ENCODE peak calls at places on chromosomes 12 and 14, in four cellular contexts. V is C1 segment of cervical spinal cord, D is midbrain, S is left kidney. R is an unnamed sample.

GRCh38 chr12:75976113-75976512 is 55.5 kb downstream of the PHLDA1 start:
- DNase-seq in D (no peak), S (no peak), V (no peak), R (no peak)

GRCh38 chr12:21580748-21581495 is 23.7 kb downstream of the GYS2 start:
- DNase-seq in S (no peak), V (no peak), D (no peak), R (no peak)

GRCh38 chr12:9707864-9708808 is 24.8 kb downstream of the CLECL1 start:
- DNase-seq in D (peak), S (peak), V (peak), R (peak)

GRCh38 chr14:68820536-68820935 is 27.7 kb upstream of the ZFP36L1 start:
- DNase-seq in S (no peak), V (no peak), D (no peak), R (no peak)

GRCh38 chr14:72350215-72350614 is 418.0 kb downstream of the RGS6 start:
- DNase-seq in V (no peak), D (no peak), S (no peak), R (no peak)

GRCh38 chr12:107622005-107622404 is 63.6 kb upstream of the PWP1 start:
- DNase-seq in V (no peak), D (no peak), S (peak), R (no peak)

GRCh38 chr14:55097894-55098560 is 31.0 kb upstream of the LGALS3 start:
- DNase-seq in S (no peak), D (peak), V (no peak), R (peak)

GRCh38 chr14:106605548-106606448 is 1079.4 kb downstream of the TMEM121 start:
- DNase-seq in S (no peak), D (no peak), V (no peak), R (no peak)

GRCh38 chr14:54177861-54178591 is 218.8 kb upstream of the CDKN3 start:
- DNase-seq in D (no peak), S (peak), V (no peak), R (no peak)

GRCh38 chr12:89756638-89757321 is 48.1 kb upstream of the ATP2B1 start:
- DNase-seq in D (peak), S (peak), V (no peak), R (peak)

GRCh38 chr12:14403711-14404164 is 38.3 kb downstream of the ATF7IP start:
- DNase-seq in D (peak), V (no peak), S (peak), R (peak)

GRCh38 chr12:57099062-57099714 is 10.3 kb downstream of the NAB2 start:
- DNase-seq in S (no peak), D (no peak), V (no peak), R (no peak)

GRCh38 chr12:106284294-106285105 is 18.0 kb upstream of the TCP11L2 start:
- DNase-seq in D (no peak), V (no peak), S (no peak), R (peak)

GRCh38 chr12:38662851-38663250 is 242.5 kb downstream of the CPNE8 start:
- DNase-seq in D (no peak), V (no peak), S (no peak), R (no peak)

GRCh38 chr12:102722147-102722546 is 194.9 kb downstream of the PAH start:
- DNase-seq in D (no peak), S (no peak), V (no peak), R (no peak)

GRCh38 chr12:42145552-42146215 is 1.0 kb upstream of the GXYLT1 start:
- DNase-seq in V (no peak), D (no peak), S (peak), R (no peak)

GRCh38 chr12:27013606-27014084 is 539 bp downstream of the TM7SF3 start:
- DNase-seq in V (no peak), S (peak), D (peak), R (peak)

GRCh38 chr12:108868781-108869180 is 11.1 kb upstream of the DAO start:
- DNase-seq in S (no peak), V (no peak), D (no peak), R (no peak)

GRCh38 chr14:93752980-93753561 is 35.2 kb downstream of the PRIMA1 start:
- DNase-seq in S (no peak), D (peak), V (peak), R (peak)

GRCh38 chr14:99213101-99213500 is 58.9 kb downstream of the BCL11B start:
- DNase-seq in D (no peak), V (no peak), S (no peak), R (no peak)

GRCh38 chr14:87283547-87283946 is 709.4 kb downstream of the GALC start:
- DNase-seq in S (no peak), V (no peak), D (no peak), R (no peak)

GRCh38 chr12:20492251-20492728 is 124.0 kb downstream of the PDE3A start:
- DNase-seq in S (no peak), V (no peak), D (no peak), R (no peak)

R was measured in pons.